ENCODE peak calls at places on chromosomes 16 and 17, in eight cellular contexts. H, U, Y, G, A, E, S and Z are unnamed samples.

GRCh38 chr17:35073183-35073790 is 9.8 kb upstream of the RFFL start:
- DNase-seq in U (no peak), S (no peak), E (no peak), Y (no peak), H (no peak), A (no peak), G (no peak), Z (no peak)

GRCh38 chr16:30121741-30122620 is 1.0 kb downstream of the MAPK3 start:
- DNase-seq in E (peak; percentile 53), S (peak; percentile 82), G (no peak), H (no peak), A (peak; percentile 88), U (no peak), Y (no peak), Z (no peak)

GRCh38 chr17:2253768-2254406 is 49.7 kb downstream of the SMG6 start:
- DNase-seq in E (no peak), G (no peak), A (no peak), H (no peak), Y (no peak), S (no peak), U (no peak), Z (no peak)

GRCh38 chr17:50699410-50699809 is 8.3 kb downstream of the ANKRD40 start:
- DNase-seq in U (no peak), A (no peak), E (no peak), Y (no peak), H (no peak), G (no peak), S (no peak), Z (no peak)

GRCh38 chr16:68155425-68155824 is 70.3 kb downstream of the NFATC3 start:
- DNase-seq in A (no peak), E (no peak), U (no peak), G (no peak), Y (no peak), S (no peak), H (no peak), Z (no peak)

GRCh38 chr17:66548659-66549311 is 246.4 kb downstream of the PRKCA start:
- DNase-seq in E (no peak), Y (no peak), G (no peak), S (no peak), H (no peak), U (no peak), A (peak; percentile 73), Z (no peak)

GRCh38 chr17:19723967-19724366 is 7.6 kb upstream of the SLC47A2 start:
- DNase-seq in Y (no peak), A (no peak), H (no peak), E (no peak), U (no peak), S (no peak), G (no peak), Z (no peak)

GRCh38 chr17:64534187-64534586 is 27.4 kb downstream of the CEP95 start:
- DNase-seq in Y (no peak), U (peak; percentile 42), E (no peak), H (no peak), G (no peak), A (no peak), S (no peak), Z (peak; percentile 35)